ENCODE peak calls at places on chromosomes 2 and 18, in four cellular contexts. K is cardiac fibroblast, T is Panc1, A is prostate gland. C is an unnamed sample.

GRCh38 chr2:113282747-113283533 is 4.2 kb upstream of the PAX8 start:
- DNase-seq in K (peak), A (peak), T (no peak), C (no peak)

GRCh38 chr2:190408538-190409271 is 550 bp downstream of the MFSD6 start:
- DNase-seq in A (peak), T (no peak), K (peak), C (no peak)

GRCh38 chr2:126908721-126909177 is 10.1 kb downstream of the TEX51 start:
- DNase-seq in K (no peak), T (no peak), A (no peak), C (no peak)

GRCh38 chr2:128323501-128323931 is 4.8 kb upstream of the HS6ST1 start:
- DNase-seq in K (no peak), A (no peak), T (no peak), C (no peak)

GRCh38 chr18:50298443-50299284 is 11.2 kb upstream of the CXXC1 start:
- DNase-seq in T (no peak), K (no peak), A (no peak), C (no peak)

GRCh38 chr2:179266271-179266670 is 1.6 kb upstream of the SESTD1 start:
- DNase-seq in K (peak), T (no peak), A (no peak), C (no peak)

GRCh38 chr18:56973487-56973886 is 173.4 kb upstream of the BOD1L2 start:
- DNase-seq in T (no peak), A (no peak), K (peak), C (peak)

GRCh38 chr2:65349863-65350262 is 82.5 kb downstream of the SPRED2 start:
- DNase-seq in T (no peak), A (peak), K (peak), C (peak)

GRCh38 chr18:6962571-6963451 is 154.8 kb downstream of the LAMA1 start:
- DNase-seq in T (no peak), A (no peak), K (no peak), C (no peak)

GRCh38 chr2:217641987-217642386 is 360.8 kb downstream of the TNS1 start:
- DNase-seq in A (no peak), K (no peak), T (no peak), C (no peak)

GRCh38 chr2:147636888-147637270 is 207.9 kb upstream of the ACVR2A start:
- DNase-seq in K (no peak), T (no peak), A (no peak), C (no peak)

GRCh38 chr2:233639860-233640259 is 3.6 kb downstream of the UGT1A10 start:
- DNase-seq in K (no peak), T (no peak), A (no peak), C (no peak)

GRCh38 chr2:37676274-37676673 is 4.8 kb upstream of the CDC42EP3 start:
- DNase-seq in T (no peak), A (no peak), K (no peak), C (peak)

GRCh38 chr2:216604458-216604857 is 28.8 kb upstream of the IGFBP2 start:
- DNase-seq in A (no peak), K (no peak), T (no peak), C (no peak)

GRCh38 chr2:63840081-63840784 is 1.5 kb upstream of the UGP2 start:
- DNase-seq in A (no peak), T (no peak), K (no peak), C (no peak)

GRCh38 chr18:78660311-78660710 is 319.3 kb upstream of the SALL3 start:
- DNase-seq in T (no peak), A (no peak), K (no peak), C (no peak)

GRCh38 chr2:158766524-158766923 is 28.6 kb upstream of the DAPL1 start:
- DNase-seq in K (no peak), T (no peak), A (no peak), C (no peak)

GRCh38 chr2:1750935-1751767 is 6.8 kb upstream of the PXDN start:
- DNase-seq in A (peak), K (peak), T (no peak), C (peak)

GRCh38 chr2:162075689-162076132 is 1.7 kb upstream of the DPP4 start:
- DNase-seq in T (no peak), A (no peak), K (peak), C (peak)

GRCh38 chr2:138779451-138780440 is at the start of gene NXPH2:
- DNase-seq in T (no peak), A (no peak), K (no peak), C (peak)

GRCh38 chr2:233929352-233929843 is 12.2 kb downstream of the TRPM8 start:
- DNase-seq in T (no peak), K (peak), A (no peak), C (no peak)

GRCh38 chr18:71036783-71037182 is 747.9 kb downstream of the SOCS6 start:
- DNase-seq in K (peak), T (peak), A (no peak), C (peak)

GRCh38 chr2:239712755-239713154 is 311.9 kb upstream of the HDAC4 start:
- DNase-seq in A (no peak), T (no peak), K (no peak), C (no peak)

GRCh38 chr2:176473177-176473576 is 203.9 kb downstream of the MTX2 start:
- DNase-seq in T (no peak), A (peak), K (peak), C (peak)

GRCh38 chr18:76338088-76338487 is 157.0 kb downstream of the ZNF516 start:
- DNase-seq in K (no peak), A (no peak), T (no peak), C (no peak)

GRCh38 chr2:71850306-71850801 is 297.3 kb downstream of the CYP26B1 start:
- DNase-seq in T (no peak), A (no peak), K (no peak), C (no peak)

GRCh38 chr2:232781765-232782164 is 5.4 kb upstream of the KCNJ13 start:
- DNase-seq in T (peak), K (peak), A (no peak), C (peak)

GRCh38 chr18:37778417-37779165 is 213.0 kb upstream of the CELF4 start:
- DNase-seq in K (peak), A (peak), T (peak), C (peak)

GRCh38 chr2:169659314-169659713 is 34.9 kb downstream of the CFAP210 start:
- DNase-seq in A (no peak), K (no peak), T (no peak), C (no peak)

GRCh38 chr2:85954192-85954900 is 65.6 kb upstream of the ST3GAL5 start:
- DNase-seq in A (peak), K (no peak), T (no peak), C (no peak)

GRCh38 chr18:56650056-56650455 is 1.1 kb upstream of the WDR7 start:
- DNase-seq in A (no peak), T (no peak), K (peak), C (peak)

GRCh38 chr2:214104967-214105366 is 305.9 kb upstream of the VWC2L start:
- DNase-seq in A (no peak), K (no peak), T (no peak), C (no peak)

GRCh38 chr2:120293991-120294329 is 41.3 kb downstream of the RALB start:
- DNase-seq in K (no peak), A (no peak), T (no peak), C (no peak)

GRCh38 chr2:196336715-196337617 is 165.6 kb upstream of the STK17B start:
- DNase-seq in A (no peak), T (no peak), K (peak), C (peak)

GRCh38 chr18:66226782-66227181 is 377.1 kb downstream of the CDH19 start:
- DNase-seq in K (no peak), A (no peak), T (no peak), C (no peak)

GRCh38 chr18:46397174-46397573 is 259.8 kb downstream of the LOXHD1 start:
- DNase-seq in T (no peak), A (no peak), K (no peak), C (no peak)

GRCh38 chr2:127820080-127820668 is 9.2 kb upstream of the WDR33 start:
- DNase-seq in T (no peak), K (peak), A (no peak), C (peak)

GRCh38 chr2:67456441-67456840 is 59.3 kb downstream of the ETAA1 start:
- DNase-seq in T (no peak), K (no peak), A (no peak), C (no peak)

GRCh38 chr2:1717129-1717528 is 27.2 kb downstream of the PXDN start:
- DNase-seq in T (no peak), K (peak), A (peak), C (no peak)

GRCh38 chr2:36568533-36569246 is 29.3 kb downstream of the FEZ2 start:
- DNase-seq in K (peak), A (no peak), T (peak), C (peak)

DNA sequence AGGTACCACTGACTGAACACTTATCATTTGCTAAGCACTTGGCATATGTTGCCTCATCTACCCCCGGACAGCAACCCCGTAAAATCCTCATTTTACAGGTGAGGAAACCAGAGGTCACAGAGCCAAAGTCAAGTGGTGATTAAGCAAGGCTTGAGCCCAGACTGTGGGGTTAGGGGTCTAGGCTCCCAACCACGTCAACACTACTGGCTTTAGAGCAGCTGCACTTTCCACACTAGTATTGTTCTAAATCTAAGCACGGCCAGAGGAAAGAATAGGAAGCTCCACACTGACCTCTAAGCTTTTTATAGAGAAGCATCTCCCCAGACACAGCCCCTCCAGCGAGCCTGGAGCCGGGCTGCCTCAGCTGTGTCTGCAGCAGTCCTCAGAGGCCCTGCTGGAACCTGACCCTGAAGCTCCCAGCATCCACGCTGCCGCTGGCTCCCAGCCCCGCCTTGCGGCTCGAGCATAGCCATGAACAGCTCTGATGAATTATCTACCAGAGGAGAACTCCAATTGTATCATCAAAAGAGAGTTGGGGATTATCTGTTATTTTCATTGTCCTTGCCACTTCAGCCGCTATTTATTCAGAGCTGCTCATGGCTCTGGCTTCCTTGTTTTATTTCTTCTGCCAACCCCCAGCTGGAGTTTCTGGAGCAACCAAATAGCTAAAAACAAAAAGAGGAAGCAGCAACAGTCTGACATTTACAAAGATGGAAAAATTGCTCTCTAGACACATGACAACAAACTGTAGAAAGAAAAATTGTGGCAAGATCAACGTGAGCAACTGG is 62.2 kb upstream of the RTN4 start:
- DNase-seq in T (no peak), A (no peak), K (peak), C (peak)
- TF ChIP-seq CTCF in T (no peak), A (no peak), K (peak), C (peak)

DNA sequence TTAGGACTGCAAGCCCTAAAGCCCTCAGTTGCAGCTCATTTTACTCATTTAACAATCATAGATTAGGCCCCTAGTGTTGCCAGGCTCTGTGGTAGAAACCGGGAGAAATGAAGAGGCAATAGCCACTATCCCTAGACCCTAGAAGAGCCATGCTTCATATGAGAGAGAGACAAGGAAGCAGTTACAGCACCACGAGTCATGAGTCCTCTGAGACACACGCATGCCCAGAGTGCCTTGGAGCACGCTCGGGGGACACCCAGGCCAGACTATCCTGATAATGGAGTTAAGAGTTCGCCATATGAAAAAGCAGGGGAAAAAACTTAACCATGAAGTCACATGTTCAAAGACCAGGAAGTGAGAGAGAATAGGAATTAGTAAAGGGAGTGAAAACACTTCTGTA is 321.5 kb upstream of the PKDCC start:
- DNase-seq in K (no peak), A (no peak), T (no peak), C (no peak)
- H3K4me3 ChIP-seq in K (no peak), A (no peak), T (no peak), C (no peak)

DNA sequence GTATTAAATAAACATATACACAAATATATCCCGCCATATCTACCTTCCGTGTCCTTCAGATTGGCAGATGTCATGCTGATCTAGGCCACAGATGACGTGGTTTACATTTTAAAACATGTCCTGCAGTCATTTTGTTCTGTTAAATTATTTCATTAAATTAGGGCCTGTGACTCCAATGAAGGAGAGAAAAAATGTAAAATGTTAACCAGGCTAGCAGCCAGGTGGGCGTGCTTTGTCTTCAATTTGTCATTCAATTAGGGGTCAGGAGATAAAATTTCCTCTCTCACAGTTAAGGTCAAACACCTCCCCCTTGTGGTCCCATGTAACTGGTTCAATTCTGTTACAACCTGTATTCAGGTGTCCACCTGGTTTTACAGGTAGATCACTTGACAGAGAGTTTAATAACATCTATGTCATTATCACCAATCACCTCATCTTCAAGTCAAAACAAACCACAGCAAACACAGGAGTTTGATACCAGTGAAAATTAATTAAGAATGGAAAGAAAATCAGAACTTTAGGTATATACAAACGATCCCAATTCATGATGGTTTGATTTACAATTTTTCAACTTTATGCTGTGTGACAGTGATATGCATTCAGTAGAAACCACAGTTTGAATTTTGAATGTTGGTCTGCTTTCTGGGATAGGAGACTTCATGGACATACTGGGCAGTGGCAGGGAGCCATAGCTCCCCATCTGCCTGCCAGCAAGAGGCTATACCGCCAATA is 339.4 kb downstream of the CMPK2 start:
- DNase-seq in T (no peak), K (no peak), A (no peak), C (no peak)
- TF ChIP-seq CTCF in T (no peak), K (no peak), A (no peak), C (no peak)

GRCh38 chr2:11156396-11157075 is 1.3 kb downstream of the SLC66A3 start:
- DNase-seq in T (no peak), A (no peak), K (no peak), C (no peak)
- H3K4me3 ChIP-seq in T (peak), A (no peak), K (no peak), C (no peak)

DNA sequence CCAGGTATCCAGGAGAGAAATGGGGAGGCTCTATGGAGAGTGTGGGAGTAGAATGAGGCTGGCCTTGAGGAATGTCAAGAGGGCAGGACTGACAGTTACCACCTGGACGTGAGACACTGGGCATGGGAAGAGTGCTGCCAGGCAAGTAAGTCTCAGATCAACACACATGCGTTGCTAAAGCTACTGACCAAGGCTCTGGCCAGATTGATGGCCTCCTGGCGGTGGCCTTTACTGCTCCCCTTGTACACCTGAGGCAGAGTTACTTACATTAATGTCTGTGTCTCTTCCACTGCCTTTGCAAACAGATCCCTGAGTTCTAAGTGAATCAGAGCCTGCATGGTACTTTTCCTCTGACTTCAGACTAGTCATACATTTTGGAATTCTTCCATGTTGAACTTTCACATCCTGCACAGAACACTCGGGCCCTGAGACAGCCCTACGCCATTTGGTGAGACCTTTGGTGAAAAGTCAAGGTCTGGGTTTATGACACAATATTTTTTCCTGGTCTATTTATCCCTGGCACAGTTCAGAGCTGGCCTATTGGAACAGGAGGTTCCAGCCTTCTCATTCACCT is 398.8 kb upstream of the TRIB2 start:
- DNase-seq in T (no peak), K (peak), A (peak), C (peak)
- TF ChIP-seq CTCF in T (peak), K (no peak), A (no peak), C (no peak)

GRCh38 chr2:230323385-230324106 is 3.4 kb upstream of the SP140L start:
- DNase-seq in K (no peak), A (no peak), T (no peak), C (no peak)
- H3K4me3 ChIP-seq in K (no peak), A (no peak), T (no peak), C (no peak)

GRCh38 chr2:188979119-188979729 is 5.1 kb downstream of the COL3A1 start:
- DNase-seq in K (no peak), T (no peak), A (no peak), C (peak)

GRCh38 chr2:188974184-188974583 is at the start of gene COL3A1:
- DNase-seq in K (peak), T (no peak), A (no peak), C (peak)

GRCh38 chr2:188975497-188976102 is 1.4 kb downstream of the COL3A1 start:
- DNase-seq in T (no peak), K (peak), A (no peak), C (peak)

GRCh38 chr2:188978291-188979081 is 4.3 kb downstream of the COL3A1 start:
- DNase-seq in A (no peak), K (peak), T (no peak), C (peak)

DNA sequence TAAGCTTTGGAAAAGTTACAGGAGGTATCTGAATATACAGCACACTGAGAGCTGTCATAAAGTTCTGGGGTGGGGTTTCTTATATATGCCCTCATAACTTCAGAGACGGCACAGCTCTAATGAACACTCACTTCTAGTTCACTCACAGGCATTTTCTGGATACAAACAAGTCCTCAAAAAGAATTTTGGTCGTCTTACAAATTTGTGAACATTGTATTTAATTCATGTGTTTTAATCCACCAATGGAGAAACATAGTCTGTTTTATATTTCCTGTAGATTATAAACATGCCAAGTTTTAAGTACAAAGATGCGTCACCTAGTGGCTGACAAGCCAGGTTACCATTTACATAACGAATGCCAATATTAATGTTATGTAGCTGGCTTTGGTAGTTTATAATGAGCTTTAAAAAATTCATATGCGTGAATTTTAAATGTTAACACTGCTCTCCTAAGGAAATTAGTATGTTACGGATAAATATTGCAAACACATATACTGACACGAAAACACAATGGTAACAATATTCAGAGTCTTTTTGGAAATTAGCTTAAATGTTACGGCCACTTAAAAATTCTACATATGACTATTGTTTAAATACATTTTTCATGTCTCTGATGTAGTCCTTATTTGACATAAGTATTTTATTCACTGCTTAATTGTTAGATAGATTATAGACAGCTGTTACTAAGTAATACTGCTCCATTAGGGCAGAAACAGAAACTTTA is 2.5 kb downstream of the COL3A1 start:
- DNase-seq in T (no peak), K (peak), A (no peak), C (peak)
- TF ChIP-seq CTCF in T (peak), K (peak), A (peak), C (peak)

GRCh38 chr18:22171839-22172582 is 2.6 kb downstream of the GATA6 start:
- DNase-seq in T (no peak), A (no peak), K (peak), C (no peak)
- H3K4me3 ChIP-seq in T (no peak), A (peak), K (peak), C (peak)